ENCODE peak calls at places on chromosomes 3 and 15, in seven cellular contexts. K is A549, V is ovary, N is Peyer's patch, D is sigmoid colon, C is heart left ventricle, O is testis. E is an unnamed sample.

GRCh38 chr3:36707623-36708409 is 56.5 kb downstream of the DCLK3 start:
- DNase-seq in O (no peak), K (peak; percentile 90), N (no peak), C (no peak), V (no peak), D (no peak), E (no peak)

GRCh38 chr3:182965861-182966366 is 14.4 kb downstream of the DCUN1D1 start:
- DNase-seq in V (no peak), D (no peak), O (no peak), K (no peak), N (no peak), C (no peak), E (no peak)

GRCh38 chr3:144816366-144816765 is 844.7 kb downstream of the DIPK2A start:
- DNase-seq in K (no peak), D (no peak), V (no peak), O (no peak), N (no peak), C (no peak), E (no peak)

GRCh38 chr15:63405159-63405558 is 23.5 kb upstream of the CA12 start:
- DNase-seq in C (no peak), V (no peak), D (no peak), N (no peak), K (no peak), O (no peak), E (no peak)

GRCh38 chr3:153760952-153761351 is 360.2 kb upstream of the ARHGEF26 start:
- DNase-seq in N (no peak), V (no peak), K (no peak), D (no peak), O (no peak), C (no peak), E (no peak)

GRCh38 chr3:144259267-144259666 is 287.6 kb downstream of the DIPK2A start:
- DNase-seq in D (no peak), V (no peak), O (no peak), C (no peak), N (no peak), K (no peak), E (no peak)

GRCh38 chr3:138125548-138126221 is 6.5 kb downstream of the A4GNT start:
- DNase-seq in N (no peak), V (no peak), D (no peak), O (no peak), C (no peak), K (peak; percentile 17), E (no peak)

GRCh38 chr15:22939051-22939450 is 41.1 kb downstream of the CYFIP1 start:
- DNase-seq in N (no peak), O (peak; percentile 59), C (no peak), D (no peak), K (no peak), V (no peak), E (no peak)

GRCh38 chr15:80087104-80087503 is 27.6 kb downstream of the ZFAND6 start:
- DNase-seq in N (no peak), K (no peak), C (no peak), V (no peak), D (no peak), O (no peak), E (no peak)

GRCh38 chr15:63718590-63719035 is 115.1 kb downstream of the HERC1 start:
- DNase-seq in O (no peak), K (peak; percentile 59), V (no peak), N (no peak), C (no peak), D (no peak), E (no peak)

GRCh38 chr3:18443670-18444596 is 18.8 kb upstream of the SATB1 start:
- DNase-seq in C (peak; percentile 24), D (peak; percentile 71), V (peak; percentile 20), O (no peak), K (no peak), N (peak; percentile 56), E (peak; percentile 33)

GRCh38 chr15:24977686-24978085 is 22.9 kb downstream of the SNRPN start:
- DNase-seq in K (no peak), V (no peak), N (no peak), C (no peak), D (no peak), O (no peak), E (no peak)

GRCh38 chr15:44735482-44736260 is 657 bp upstream of the TRIM69 start:
- DNase-seq in D (peak; percentile 69), C (peak; percentile 44), O (no peak), N (peak; percentile 67), K (no peak), V (peak; percentile 79), E (no peak)
- H3K4me3 ChIP-seq in D (no peak overlapping the region), C (no peak overlapping the region), O (no peak overlapping the region), N (no peak overlapping the region), K (no peak overlapping the region), V (no peak overlapping the region), E (no peak overlapping the region)

DNA sequence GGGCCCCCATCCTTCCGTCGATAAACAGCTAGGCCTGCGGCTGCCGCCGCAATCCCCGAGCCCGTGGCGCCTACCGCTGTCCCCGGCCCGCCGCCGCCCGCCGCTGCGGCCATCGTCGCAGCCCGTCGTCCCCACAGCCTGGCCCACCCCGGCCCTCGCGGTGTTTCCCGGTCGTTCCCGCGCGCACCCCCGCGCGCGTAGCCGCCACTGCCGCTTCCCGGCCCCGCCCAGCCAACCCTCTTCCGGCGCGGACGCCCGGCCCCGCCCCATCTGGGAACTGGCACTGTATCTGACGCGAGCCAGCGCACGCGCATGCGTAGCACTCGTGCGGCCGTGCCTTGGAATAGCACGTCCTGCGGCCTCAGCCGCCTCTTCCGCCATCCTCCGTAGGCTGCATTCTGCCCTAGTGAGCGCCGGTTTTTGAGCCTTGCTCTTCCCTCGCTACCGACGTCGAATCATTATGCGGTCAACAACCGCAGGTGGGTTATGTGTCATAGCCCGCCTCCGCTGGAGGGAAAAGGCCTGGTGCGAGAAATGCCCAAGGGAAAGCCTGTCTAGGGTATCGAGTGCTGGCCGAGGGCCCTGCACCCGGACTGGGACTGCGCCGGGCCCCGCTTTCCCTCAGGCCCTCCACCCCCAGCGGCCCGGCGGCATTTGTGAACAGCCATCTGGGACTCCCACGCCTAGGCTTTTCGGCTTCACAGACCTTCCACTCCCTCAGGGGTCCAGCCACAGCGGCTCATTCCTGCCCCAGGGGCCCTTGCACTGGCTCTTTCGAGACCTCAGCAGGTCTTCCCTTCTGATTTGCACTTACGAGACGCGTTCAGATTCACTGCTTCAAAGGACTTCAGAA is at the start of gene SMARCC1:
- DNase-seq in K (peak; percentile 96), O (peak; percentile 98), V (peak; percentile 97), D (peak; percentile 98), C (peak; percentile 99), N (peak; percentile 99), E (peak; percentile 99)
- TF ChIP-seq POLR2A in K (peak; percentile 86), O (peak; percentile 56), V (peak; percentile 80), D (peak; percentile 94), C (peak; percentile 82), N (peak; percentile 87), E (no peak)

GRCh38 chr3:128555881-128556280 is 62.9 kb upstream of the GATA2 start:
- DNase-seq in O (no peak), N (no peak), D (no peak), K (no peak), V (no peak), C (no peak), E (no peak)

GRCh38 chr3:128554465-128555097 is 61.6 kb upstream of the GATA2 start:
- DNase-seq in C (no peak), O (no peak), V (no peak), N (no peak), K (no peak), D (peak; percentile 59), E (no peak)

GRCh38 chr3:128556384-128556783 is 63.4 kb upstream of the GATA2 start:
- DNase-seq in C (no peak), D (peak; percentile 34), K (no peak), O (no peak), N (no peak), V (no peak), E (no peak)

GRCh38 chr3:128554100-128554464 is 61.1 kb upstream of the GATA2 start:
- DNase-seq in O (no peak), D (peak; percentile 50), K (peak; percentile 10), N (no peak), C (no peak), V (no peak), E (no peak)

GRCh38 chr3:128555098-128555825 is 62.3 kb upstream of the GATA2 start:
- DNase-seq in N (no peak), K (no peak), C (peak; percentile 75), O (no peak), V (peak; percentile 44), D (peak; percentile 68), E (no peak)
- H3K4me3 ChIP-seq in N (no peak overlapping the region), K (no peak overlapping the region), C (peak overlapping the region; percentile 31), O (no peak overlapping the region), V (no peak overlapping the region), D (no peak overlapping the region), E (no peak overlapping the region)

DNA sequence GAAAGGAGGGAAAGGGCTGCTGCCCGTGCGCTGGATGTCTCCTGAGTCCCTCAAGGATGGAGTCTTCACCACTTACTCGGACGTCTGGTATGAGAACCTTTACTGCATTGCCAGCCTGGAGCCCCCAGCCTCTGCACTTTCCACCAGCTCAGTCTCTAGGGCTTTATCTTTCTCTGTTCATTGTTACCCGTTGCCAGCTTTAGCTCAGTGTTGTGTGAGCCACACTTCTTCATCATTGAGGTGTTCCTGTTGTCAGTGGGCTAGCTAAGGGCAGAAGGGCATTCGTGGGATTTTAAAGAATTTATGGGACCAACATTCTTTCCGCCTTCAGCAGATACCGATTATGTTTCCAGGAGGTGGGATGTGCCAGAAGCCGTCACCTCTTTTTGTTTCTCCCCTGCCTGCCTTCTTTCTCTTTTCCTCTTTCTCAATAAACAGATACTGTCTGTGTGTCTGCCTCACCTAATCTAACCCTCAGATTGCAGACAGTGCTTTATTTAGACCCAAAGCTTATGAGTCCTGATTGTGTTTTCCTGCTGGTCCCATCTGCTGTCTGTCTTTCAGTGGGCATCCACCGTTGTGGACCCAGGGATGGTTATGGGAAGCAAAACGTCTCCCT is 64.5 kb downstream of the PGPEP1L start:
- DNase-seq in K (no peak), V (no peak), D (no peak), C (no peak), O (no peak), N (no peak), E (no peak)
- TF ChIP-seq POLR2A in K (no peak), V (no peak), D (no peak), C (no peak), O (no peak), N (no peak), E (no peak)

GRCh38 chr3:129327510-129327909 is 48.8 kb downstream of the HMCES start:
- DNase-seq in C (no peak), K (no peak), V (no peak), D (no peak), O (no peak), N (no peak), E (no peak)

GRCh38 chr3:129333891-129334290 is 55.2 kb downstream of the HMCES start:
- DNase-seq in C (peak; percentile 7), K (no peak), O (no peak), V (no peak), D (no peak), N (no peak), E (no peak)

GRCh38 chr3:129326591-129326990 is 47.9 kb downstream of the HMCES start:
- DNase-seq in D (no peak), V (no peak), C (no peak), K (no peak), N (no peak), O (no peak), E (no peak)

GRCh38 chr3:129329858-129330257 is 51.2 kb downstream of the HMCES start:
- DNase-seq in N (no peak), C (no peak), O (no peak), D (no peak), K (no peak), V (no peak), E (no peak)

GRCh38 chr3:129330413-129330812 is 51.7 kb downstream of the HMCES start:
- DNase-seq in K (no peak), D (no peak), V (no peak), O (no peak), C (no peak), N (no peak), E (no peak)
- H3K4me3 ChIP-seq in K (no peak overlapping the region), D (no peak overlapping the region), V (no peak overlapping the region), O (no peak overlapping the region), C (no peak overlapping the region), N (no peak overlapping the region), E (no peak overlapping the region)